ENCODE peak calls at places on chromosome 3, in eight cellular contexts. E is anterior cingulate cortex, W is Calu3, T is Ammon's horn, U is AG10803, O is NB4, N is H4, I is uterus. Y is an unnamed sample.

GRCh38 chr3:181940703-181941102 is 229.0 kb downstream of the SOX2 start:
- DNase-seq in E (no peak), W (no peak), T (no peak), U (no peak), O (no peak), N (no peak), I (no peak), Y (no peak)

GRCh38 chr3:190737451-190737850 is 125.0 kb downstream of the GMNC start:
- DNase-seq in E (no peak), W (no peak), T (no peak), U (no peak), O (no peak), N (no peak), I (no peak), Y (no peak)

GRCh38 chr3:194040501-194041273 is 95.3 kb upstream of the HES1 start:
- DNase-seq in E (no peak), W (no peak), T (no peak), U (no peak), O (no peak), N (no peak), I (no peak), Y (no peak)

GRCh38 chr3:45551214-45552010 is 43.1 kb upstream of the LIMD1 start:
- DNase-seq in E (no peak), W (peak), T (no peak), U (peak), O (peak), N (peak), I (peak), Y (peak)

GRCh38 chr3:141152801-141153678 is 78.6 kb upstream of the PXYLP1 start:
- DNase-seq in E (no peak), W (no peak), T (no peak), U (no peak), O (no peak), N (no peak), I (no peak), Y (peak)

GRCh38 chr3:16513141-16514020 is at the start of gene RFTN1:
- DNase-seq in E (no peak), W (peak), T (peak), U (peak), O (peak), N (no peak), I (peak), Y (peak)

GRCh38 chr3:58560771-58561311 is 16.4 kb downstream of the FAM107A start:
- DNase-seq in E (no peak), W (peak), T (no peak), U (peak), O (peak), N (peak), I (no peak), Y (peak)

GRCh38 chr3:88057650-88058321 is 1.0 kb downstream of the CGGBP1 start:
- DNase-seq in E (no peak), W (no peak), T (peak), U (peak), O (no peak), N (no peak), I (no peak), Y (peak)

GRCh38 chr3:106337116-106337515 is 468.3 kb upstream of the CBLB start:
- DNase-seq in E (no peak), W (no peak), T (no peak), U (peak), O (no peak), N (no peak), I (no peak), Y (no peak)